ENCODE peak calls at places on chromosomes 1 and 21, in six cellular contexts. D is H9, X is H1, U is trophoblast cell, Z is mesenchymal stem cell, R is neuronal stem cell. Y is an unnamed sample.

GRCh38 chr1:244735404-244735803 is 82.5 kb downstream of the DESI2 start:
- DNase-seq in D (peak), X (no peak), U (peak), Z (no peak), R (no peak), Y (peak)

GRCh38 chr1:18997508-18997907 is 41.0 kb upstream of the IFFO2 start:
- DNase-seq in D (no peak), X (no peak), U (no peak), Z (no peak), R (no peak), Y (no peak)

GRCh38 chr1:232306269-232306911 is 323.5 kb downstream of the SIPA1L2 start:
- DNase-seq in D (peak), X (peak), U (no peak), Z (peak), R (no peak), Y (peak)

GRCh38 chr1:41122148-41122547 is 100.6 kb upstream of the SLFNL1 start:
- DNase-seq in D (no peak), X (no peak), U (no peak), Z (no peak), R (no peak), Y (no peak)

GRCh38 chr1:160211010-160211790 is 6.0 kb downstream of the PEA15 start:
- DNase-seq in D (no peak), X (no peak), U (no peak), Z (no peak), R (peak), Y (peak)

GRCh38 chr1:190658907-190659306 is 181.2 kb upstream of the BRINP3 start:
- DNase-seq in D (no peak), X (no peak), U (no peak), Z (no peak), R (no peak), Y (no peak)

GRCh38 chr1:227892930-227893695 is 54.6 kb downstream of the WNT9A start:
- DNase-seq in D (peak), X (peak), U (no peak), Z (no peak), R (no peak), Y (no peak)

GRCh38 chr1:53359225-53359933 is 31.5 kb upstream of the LRP8 start:
- DNase-seq in D (peak), X (peak), U (no peak), Z (no peak), R (no peak), Y (no peak)

DNA sequence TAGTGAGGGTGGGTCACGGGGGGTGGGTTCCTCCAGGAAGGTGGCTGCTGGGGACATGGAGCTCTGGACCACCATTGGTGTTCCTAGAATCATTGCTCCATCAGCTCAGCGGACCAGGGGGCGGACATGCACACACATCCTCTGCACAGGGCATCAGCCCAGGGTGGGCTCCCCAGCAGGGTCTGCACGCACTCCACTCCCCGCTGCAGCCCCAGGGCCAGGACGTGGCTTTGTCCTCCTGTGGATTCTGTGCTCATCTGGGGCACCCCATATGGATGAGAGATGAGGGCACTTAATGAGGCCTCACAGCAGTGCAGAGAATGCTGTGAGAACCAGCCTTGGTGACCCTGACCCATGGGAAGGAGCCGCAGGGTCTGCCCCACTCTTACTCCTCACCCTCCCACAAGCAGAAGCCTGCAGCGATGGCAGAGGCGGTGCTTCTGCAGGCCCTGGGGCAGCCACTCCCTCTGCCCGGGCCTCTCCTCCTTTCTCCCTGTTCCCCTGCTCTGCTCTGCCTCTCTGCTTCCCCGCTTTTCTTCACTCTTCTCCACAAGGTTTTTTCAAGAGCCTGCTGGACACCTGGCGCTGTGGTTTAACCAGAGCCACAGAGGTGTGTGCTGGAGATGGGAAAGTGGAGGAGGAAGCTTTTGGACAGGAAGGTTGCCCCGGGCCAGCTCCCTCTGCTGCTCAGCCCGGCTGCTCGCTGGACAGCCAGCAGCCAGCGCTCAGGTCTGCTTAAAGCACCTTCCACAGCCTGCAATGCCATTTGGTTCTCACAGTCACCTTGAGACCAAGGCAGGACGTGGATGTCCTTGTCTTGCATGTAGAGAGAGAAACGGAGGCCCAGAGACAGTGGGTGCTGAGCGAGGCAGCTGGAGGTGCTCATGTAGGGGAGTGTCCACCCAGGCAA is 26.2 kb upstream of the PCBP3 start:
- DNase-seq in D (peak), X (no peak), U (no peak), Z (no peak), R (no peak), Y (no peak)
- H3K23ac ChIP-seq in D (no peak), X (no peak), U (no peak), Z (no peak), R (peak), Y (peak)

GRCh38 chr1:212233321-212233720 is 51.9 kb upstream of the PPP2R5A start:
- DNase-seq in D (no peak), X (no peak), U (no peak), Z (no peak), R (no peak), Y (no peak)
- H3K4me2 ChIP-seq in D (no peak), X (no peak), U (no peak), Z (no peak), R (no peak), Y (no peak)

GRCh38 chr1:31934706-31935629 is 3.2 kb downstream of the PTP4A2 start:
- DNase-seq in D (no peak), X (no peak), U (no peak), Z (no peak), R (no peak), Y (no peak)
- H3K23ac ChIP-seq in D (no peak), X (no peak), U (no peak), Z (no peak), R (no peak), Y (no peak)

DNA sequence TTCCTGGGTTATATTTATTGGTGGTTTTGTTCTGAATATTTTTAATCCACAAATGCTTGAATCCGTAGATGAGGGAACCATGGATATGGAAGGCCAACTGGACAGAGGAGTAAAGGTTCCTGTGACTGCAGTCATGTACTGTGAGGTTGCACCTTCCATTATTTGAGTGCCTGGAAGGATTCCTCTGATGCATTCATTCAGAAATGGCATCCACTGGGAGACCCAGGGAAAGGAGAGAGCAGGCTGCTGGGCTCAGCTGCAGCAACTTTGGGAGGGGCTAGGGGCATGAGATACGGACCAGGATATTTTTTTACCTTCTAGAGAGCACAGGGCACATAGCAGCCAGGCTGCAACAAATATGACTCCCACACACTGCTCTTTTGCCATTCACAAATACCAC is 19.5 kb downstream of the AK2 start:
- DNase-seq in D (no peak), X (no peak), U (no peak), Z (no peak), R (no peak), Y (no peak)
- H3K4me2 ChIP-seq in D (no peak), X (no peak), U (no peak), Z (no peak), R (no peak), Y (no peak)

GRCh38 chr1:30810416-30811105 is 53.0 kb upstream of the LAPTM5 start:
- DNase-seq in D (no peak), X (no peak), U (no peak), Z (no peak), R (no peak), Y (no peak)

GRCh38 chr1:30814292-30814691 is 56.7 kb upstream of the LAPTM5 start:
- DNase-seq in D (no peak), X (no peak), U (no peak), Z (no peak), R (no peak), Y (no peak)

GRCh38 chr1:30811187-30811586 is 53.6 kb upstream of the LAPTM5 start:
- DNase-seq in D (no peak), X (no peak), U (no peak), Z (no peak), R (no peak), Y (no peak)

GRCh38 chr1:30809514-30810263 is 52.1 kb upstream of the LAPTM5 start:
- DNase-seq in D (no peak), X (no peak), U (no peak), Z (peak), R (no peak), Y (peak)

DNA sequence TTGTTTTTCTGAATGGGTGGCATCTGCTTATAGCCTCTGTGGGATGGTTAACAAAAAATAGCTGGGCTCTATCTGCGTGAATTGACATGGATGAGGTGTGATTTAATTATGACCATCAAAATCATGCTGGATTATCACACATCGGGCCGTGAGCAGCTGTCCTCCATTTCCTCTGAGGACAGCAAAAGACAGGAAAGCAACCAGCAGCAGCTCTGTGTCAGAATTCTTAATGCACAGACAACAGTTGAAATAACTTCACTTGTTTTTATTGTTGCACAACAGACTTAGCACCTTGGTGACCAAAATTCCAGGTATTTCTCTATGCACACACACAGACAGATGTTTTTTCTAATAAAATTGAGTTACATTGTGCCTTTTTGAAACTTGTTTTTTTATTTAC is 54.5 kb upstream of the LAPTM5 start:
- DNase-seq in D (no peak), X (no peak), U (no peak), Z (no peak), R (no peak), Y (no peak)
- H3K23ac ChIP-seq in D (no peak), X (no peak), U (no peak), Z (no peak), R (no peak), Y (no peak)

GRCh38 chr1:95084317-95085176 is 11.8 kb upstream of the ALG14 start:
- DNase-seq in D (peak), X (peak), U (no peak), Z (peak), R (no peak), Y (peak)

GRCh38 chr1:95089888-95090287 is 17.1 kb upstream of the ALG14 start:
- DNase-seq in D (no peak), X (no peak), U (no peak), Z (no peak), R (no peak), Y (peak)

GRCh38 chr1:95086949-95087533 is 14.3 kb upstream of the ALG14 start:
- DNase-seq in D (peak), X (no peak), U (no peak), Z (peak), R (no peak), Y (peak)

GRCh38 chr1:95080446-95080845 is 7.7 kb upstream of the ALG14 start:
- DNase-seq in D (no peak), X (no peak), U (no peak), Z (no peak), R (no peak), Y (no peak)

GRCh38 chr1:95085376-95085775 is 12.6 kb upstream of the ALG14 start:
- DNase-seq in D (no peak), X (no peak), U (no peak), Z (no peak), R (no peak), Y (peak)
- H3K4me2 ChIP-seq in D (no peak), X (no peak), U (no peak), Z (no peak), R (no peak), Y (no peak)

DNA sequence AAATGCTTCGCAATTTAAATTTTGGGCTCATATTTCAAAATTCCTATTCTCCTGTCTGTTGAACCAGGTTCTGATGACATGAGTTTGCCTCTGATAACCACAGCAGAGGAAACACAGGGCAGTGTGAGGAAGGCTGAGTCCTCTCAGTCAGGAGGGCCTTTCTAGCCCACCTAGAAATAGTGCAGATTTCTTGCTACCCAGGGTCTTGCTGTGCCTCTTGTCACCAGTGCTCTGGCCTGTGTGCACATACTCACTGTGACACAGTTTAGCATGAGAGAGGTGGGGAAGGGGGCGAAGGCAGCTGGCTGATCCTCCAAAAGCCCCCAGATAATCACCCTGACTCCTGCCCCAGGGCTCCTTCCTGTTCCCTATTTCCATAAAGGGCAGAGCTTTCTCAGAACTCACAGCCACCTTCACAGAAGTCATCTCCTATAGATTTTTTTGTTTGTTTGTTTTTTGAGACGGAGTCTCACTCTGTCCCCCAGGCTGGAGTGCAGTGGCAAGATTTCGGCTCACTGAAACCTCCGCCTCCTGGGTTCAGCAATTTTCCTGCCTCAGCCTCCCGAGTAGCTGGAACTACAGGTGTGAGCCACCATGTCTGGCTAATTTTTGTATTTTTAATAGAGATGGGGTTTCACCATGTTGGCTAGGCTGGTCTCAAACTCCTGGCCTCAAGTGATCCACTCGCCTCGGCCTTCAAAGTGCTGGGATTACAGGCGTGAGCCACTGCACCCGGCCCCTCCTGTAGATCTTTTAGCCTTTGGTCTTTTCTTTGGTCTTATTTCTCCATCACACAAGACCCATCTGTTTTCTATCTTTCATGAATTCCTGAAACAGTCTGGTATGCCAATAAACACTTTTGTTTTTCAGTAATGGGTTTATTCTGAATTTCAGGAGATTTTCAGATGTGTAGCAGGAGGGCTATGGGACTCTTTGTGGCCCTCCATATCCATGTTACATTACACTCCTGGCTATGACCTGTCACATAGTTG is 23.5 kb downstream of the ERRFI1 start:
- DNase-seq in D (no peak), X (no peak), U (no peak), Z (no peak), R (no peak), Y (no peak)
- H3K23ac ChIP-seq in D (no peak), X (no peak), U (no peak), Z (no peak), R (no peak), Y (no peak)

DNA sequence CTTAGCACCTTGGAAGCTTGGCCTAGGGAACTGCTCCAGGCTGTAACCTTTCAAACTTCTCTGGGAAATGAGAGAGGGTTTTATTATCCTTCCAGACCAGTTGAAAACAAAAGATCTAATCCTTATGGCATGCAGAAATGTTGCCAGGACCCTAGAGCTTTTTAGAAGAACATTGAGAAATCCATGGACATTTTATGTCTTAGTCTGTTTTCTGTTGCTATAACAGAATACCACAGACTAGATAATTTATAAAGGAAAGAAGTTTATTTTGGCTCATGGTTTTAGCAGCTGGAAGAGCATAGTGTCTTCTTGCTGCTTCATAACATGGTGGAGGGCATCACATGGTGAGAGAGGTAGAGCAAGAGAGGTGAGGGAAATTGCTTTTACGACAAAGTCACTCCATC is 25.8 kb downstream of the OSBPL9 start:
- DNase-seq in D (no peak), X (no peak), U (no peak), Z (peak), R (no peak), Y (peak)
- H3K4me2 ChIP-seq in D (no peak), X (no peak), U (peak), Z (peak), R (no peak), Y (no peak)

DNA sequence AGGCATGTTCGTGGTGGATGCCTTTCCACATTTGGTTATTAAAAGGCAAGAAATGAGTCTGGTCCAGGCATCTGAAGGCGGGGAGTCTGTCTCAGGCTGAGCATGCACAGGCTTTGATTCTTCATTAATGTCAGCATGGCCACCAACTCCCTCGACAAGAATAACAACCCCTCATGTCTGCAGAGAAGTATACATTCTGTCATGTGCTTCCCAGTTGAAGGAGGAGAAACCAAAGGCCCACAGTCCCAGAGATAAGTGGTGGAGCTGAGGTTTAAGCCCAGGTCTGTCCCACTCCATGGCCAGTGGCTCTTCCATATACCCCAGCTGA is 61.6 kb upstream of the LAPTM5 start:
- DNase-seq in D (no peak), X (no peak), U (no peak), Z (no peak), R (no peak), Y (no peak)
- H3K23ac ChIP-seq in D (no peak), X (no peak), U (no peak), Z (no peak), R (no peak), Y (no peak)

DNA sequence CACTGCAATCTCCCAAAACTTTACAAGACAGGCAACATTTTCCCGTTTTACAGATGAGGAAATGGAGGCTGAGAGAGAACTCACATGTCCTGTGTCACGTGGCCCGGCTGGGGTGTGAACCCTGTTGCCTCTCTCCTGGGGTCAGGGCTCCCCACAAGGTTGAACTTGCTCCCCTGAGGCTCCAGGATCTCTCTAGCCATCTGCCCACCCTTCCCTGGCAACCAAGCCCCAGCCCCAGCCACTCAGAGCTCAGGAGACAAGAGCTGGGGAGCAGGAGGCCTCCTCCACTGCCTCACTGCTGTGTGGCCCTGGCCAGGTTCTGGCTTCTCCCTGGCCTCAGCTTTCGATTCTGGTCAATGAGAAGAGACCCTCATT is 11.8 kb downstream of the LAPTM5 start:
- DNase-seq in D (no peak), X (no peak), U (no peak), Z (no peak), R (no peak), Y (no peak)
- H3K4me2 ChIP-seq in D (no peak), X (no peak), U (no peak), Z (no peak), R (no peak), Y (no peak)

Y was measured in mesendoderm.